ENCODE peak calls at places on chromosomes 1 and 21, in eight cellular contexts. J is HepG2, C is vagina, B is GM12878, R is breast epithelium, V is HCT116, T is K562, H is upper lobe of left lung. N is an unnamed sample.

GRCh38 chr1:5647226-5647625 is 345.0 kb downstream of the NPHP4 start:
- DNase-seq in J (no peak), C (no peak), B (no peak), R (no peak), V (no peak), T (no peak), H (no peak), N (no peak)

GRCh38 chr21:41251961-41252642 is 64.5 kb upstream of the FAM3B start:
- DNase-seq in J (no peak), C (no peak), B (no peak), R (no peak), V (no peak), T (no peak), H (no peak), N (no peak)

GRCh38 chr1:193211539-193211938 is 25.1 kb upstream of the B3GALT2 start:
- DNase-seq in J (peak; percentile 25), C (no peak), B (peak; percentile 19), R (no peak), V (peak; percentile 72), T (no peak), H (no peak), N (peak; percentile 11)

GRCh38 chr1:111990026-111990877 is 784 bp upstream of the KCND3 start:
- DNase-seq in J (no peak), C (no peak), B (no peak), R (no peak), V (no peak), T (no peak), H (no peak), N (no peak)

GRCh38 chr1:85128296-85128695 is 72.5 kb downstream of the SYDE2 start:
- DNase-seq in J (no peak), C (no peak), B (no peak), R (no peak), V (no peak), T (no peak), H (no peak), N (no peak)

GRCh38 chr1:212237651-212238050 is 47.6 kb upstream of the PPP2R5A start:
- DNase-seq in J (peak; percentile 46), C (no peak), B (no peak), R (no peak), V (peak; percentile 16), T (peak; percentile 72), H (no peak), N (no peak)

GRCh38 chr1:153670257-153670858 is 435 bp downstream of the ILF2 start:
- DNase-seq in J (no peak), C (no peak), B (no peak), R (no peak), V (no peak), T (no peak), H (no peak), N (no peak)

GRCh38 chr1:186155594-186155993 is 219.5 kb downstream of the TPR start:
- DNase-seq in J (peak; percentile 44), C (no peak), B (no peak), R (no peak), V (peak; percentile 53), T (peak; percentile 60), H (no peak), N (peak; percentile 60)

GRCh38 chr21:26769613-26770188 is 75.5 kb downstream of the ADAMTS1 start:
- DNase-seq in J (no peak), C (no peak), B (no peak), R (no peak), V (no peak), T (no peak), H (no peak), N (peak; percentile 43)

GRCh38 chr1:183100575-183100974 is 77.4 kb downstream of the LAMC1 start:
- DNase-seq in J (no peak), C (no peak), B (no peak), R (no peak), V (no peak), T (no peak), H (no peak), N (no peak)

GRCh38 chr1:24412408-24412807 is 1.2 kb downstream of the STPG1 start:
- DNase-seq in J (no peak), C (no peak), B (no peak), R (no peak), V (no peak), T (no peak), H (no peak), N (no peak)

GRCh38 chr1:233395852-233396646 is 68.5 kb downstream of the MAP3K21 start:
- DNase-seq in J (no peak), C (no peak), B (no peak), R (no peak), V (no peak), T (no peak), H (no peak), N (no peak)

GRCh38 chr1:227280836-227281235 is 37.5 kb downstream of the CDC42BPA start:
- DNase-seq in J (no peak), C (no peak), B (no peak), R (no peak), V (no peak), T (no peak), H (no peak), N (no peak)

GRCh38 chr1:232958067-232958466 is 7.7 kb downstream of the NTPCR start:
- DNase-seq in J (no peak), C (no peak), B (no peak), R (no peak), V (no peak), T (no peak), H (no peak), N (no peak)

GRCh38 chr1:110875216-110875731 is 2.3 kb downstream of the CD53 start:
- DNase-seq in J (no peak), C (no peak), B (peak; percentile 73), R (no peak), V (no peak), T (peak; percentile 64), H (no peak), N (no peak)

GRCh38 chr1:40032240-40032891 is 8.2 kb upstream of the CAP1 start:
- DNase-seq in J (peak; percentile 34), C (no peak), B (no peak), R (no peak), V (peak; percentile 35), T (peak; percentile 77), H (no peak), N (peak; percentile 71)

GRCh38 chr1:27349784-27350672 is 8.2 kb downstream of the SYTL1 start:
- DNase-seq in J (no peak), C (no peak), B (no peak), R (peak; percentile 65), V (no peak), T (no peak), H (peak; percentile 94), N (peak; percentile 69)

GRCh38 chr1:28867850-28868249 is 46.5 kb upstream of the EPB41 start:
- DNase-seq in J (no peak), C (no peak), B (no peak), R (no peak), V (no peak), T (no peak), H (no peak), N (no peak)

GRCh38 chr1:229107302-229107815 is 163.6 kb upstream of the RAB4A start:
- DNase-seq in J (no peak), C (no peak), B (no peak), R (no peak), V (no peak), T (no peak), H (no peak), N (no peak)

DNA sequence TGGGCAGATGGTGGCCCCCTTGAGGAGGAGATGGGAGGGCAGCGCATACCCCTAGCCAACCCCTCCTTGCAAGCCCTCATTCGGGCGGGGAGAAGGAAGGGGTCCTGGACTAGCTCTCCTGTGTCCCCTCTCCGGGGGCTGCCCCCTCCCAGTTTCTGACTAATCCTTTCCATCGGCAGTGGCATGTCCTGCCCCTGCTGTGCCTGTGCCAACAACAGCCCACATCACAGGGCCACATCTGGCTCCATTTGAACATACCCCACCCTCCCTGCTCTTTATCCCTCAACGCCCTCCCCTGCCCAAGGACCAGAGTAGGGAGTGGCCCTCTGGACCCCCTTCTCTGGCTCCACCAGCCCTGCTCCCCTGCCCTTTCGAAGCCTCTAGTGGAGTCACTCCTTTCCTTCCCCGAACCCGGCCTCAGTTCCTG is 11.0 kb upstream of the LMNA start:
- DNase-seq in J (no peak), C (no peak), B (no peak), R (no peak), V (no peak), T (no peak), H (no peak), N (peak; percentile 73)
- TF ChIP-seq POLR2AphosphoS5 in J (no peak), C (no peak), B (no peak), R (no peak), V (no peak), T (no peak), H (no peak), N (no peak)

GRCh38 chr1:167094690-167095089 is 815 bp downstream of the STYXL2 start:
- DNase-seq in J (no peak), C (no peak), B (no peak), R (no peak), V (no peak), T (no peak), H (peak; percentile 20), N (no peak)

GRCh38 chr1:167090289-167090942 is at the start of gene GPA33:
- DNase-seq in J (no peak), C (no peak), B (no peak), R (no peak), V (no peak), T (no peak), H (no peak), N (no peak)

GRCh38 chr1:167095368-167095767 is 1.5 kb downstream of the STYXL2 start:
- DNase-seq in J (no peak), C (no peak), B (no peak), R (peak; percentile 62), V (no peak), T (no peak), H (no peak), N (no peak)

GRCh38 chr1:167092653-167093052 is 1.2 kb upstream of the STYXL2 start:
- DNase-seq in J (no peak), C (no peak), B (no peak), R (no peak), V (no peak), T (no peak), H (no peak), N (no peak)

GRCh38 chr1:167093863-167094516 is at the start of gene STYXL2:
- DNase-seq in J (no peak), C (no peak), B (no peak), R (no peak), V (no peak), T (no peak), H (no peak), N (no peak)
- H3K4me3 ChIP-seq in J (no peak within 1 kb of the TSS), C (no peak within 1 kb of the TSS), B (no peak within 1 kb of the TSS), R (no peak within 1 kb of the TSS), V (no peak within 1 kb of the TSS), T (no peak within 1 kb of the TSS), H (no peak within 1 kb of the TSS), N (no peak within 1 kb of the TSS)

GRCh38 chr1:247415423-247416361 is at the start of gene NLRP3:
- DNase-seq in J (peak; percentile 5), C (no peak), B (no peak), R (no peak), V (no peak), T (no peak), H (no peak), N (peak; percentile 12)
- TF ChIP-seq POLR2A in J (no peak), C (no peak), B (no peak), R (no peak), V (no peak), T (no peak), H (no peak), N (no peak)

DNA sequence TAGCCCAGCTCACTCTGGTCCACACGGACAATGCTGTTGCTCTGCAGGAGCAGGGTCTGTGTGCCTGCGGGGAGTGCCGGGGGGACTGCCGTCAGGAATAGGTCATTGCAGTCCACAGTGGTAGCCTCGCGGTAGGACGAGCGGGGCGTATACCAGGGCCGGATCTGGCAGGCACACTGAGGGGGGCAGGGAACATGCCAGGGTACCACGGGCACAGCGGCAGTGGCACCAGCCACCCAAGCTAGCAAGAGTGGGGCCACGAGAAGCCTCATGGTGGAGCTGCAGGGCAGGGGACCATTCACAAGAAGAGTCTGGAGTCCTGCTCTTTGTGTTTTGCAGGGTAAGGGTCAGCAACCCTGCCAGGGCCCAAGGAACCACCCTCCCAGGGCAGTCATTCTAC is 65.8 kb downstream of the LRRN2 start:
- DNase-seq in J (no peak), C (no peak), B (no peak), R (no peak), V (no peak), T (no peak), H (peak; percentile 69), N (no peak)
- TF ChIP-seq POLR2AphosphoS5 in J (no peak), C (no peak), B (no peak), R (no peak), V (no peak), T (no peak), H (no peak), N (no peak)